ENCODE peak calls at places on chromosome 6, in nine cellular contexts. One of them, this sample, is unnamed.

GRCh38 chr6:101539510-101540245 is 146.2 kb downstream of the GRIK2 start:
- DNase-seq in AG10803: peak
- DNase-seq in A549: no peak
- DNase-seq in NCI-H1105: no peak
- DNase-seq in OCI-LY7: no peak
- DNase-seq in non-pigmented ciliary epithelial cell: peak
- DNase-seq in A172: no peak
- DNase-seq in cardiac fibroblast: peak
- DNase-seq in neural crest cell: no peak
- DNase-seq in this sample: no peak

GRCh38 chr6:72619883-72620696 is 1.8 kb upstream of the KCNQ5 start:
- DNase-seq in cardiac fibroblast: peak
- DNase-seq in A172: peak
- DNase-seq in NCI-H1105: no peak
- DNase-seq in OCI-LY7: peak
- DNase-seq in A549: no peak
- DNase-seq in non-pigmented ciliary epithelial cell: no peak
- DNase-seq in AG10803: peak
- DNase-seq in neural crest cell: peak
- DNase-seq in this sample: peak

GRCh38 chr6:1604347-1604990 is 5.2 kb upstream of the FOXC1 start:
- DNase-seq in AG10803: peak
- DNase-seq in neural crest cell: peak
- DNase-seq in cardiac fibroblast: peak
- DNase-seq in A172: no peak
- DNase-seq in non-pigmented ciliary epithelial cell: no peak
- DNase-seq in A549: peak
- DNase-seq in OCI-LY7: peak
- DNase-seq in NCI-H1105: peak
- DNase-seq in this sample: peak

GRCh38 chr6:82875573-82876185 is 190.0 kb downstream of the UBE3D start:
- DNase-seq in neural crest cell: no peak
- DNase-seq in non-pigmented ciliary epithelial cell: peak
- DNase-seq in A549: peak
- DNase-seq in OCI-LY7: no peak
- DNase-seq in AG10803: peak
- DNase-seq in A172: peak
- DNase-seq in cardiac fibroblast: peak
- DNase-seq in NCI-H1105: no peak
- DNase-seq in this sample: no peak

GRCh38 chr6:25017932-25018581 is 82.3 kb upstream of the RIPOR2 start:
- DNase-seq in neural crest cell: peak
- DNase-seq in AG10803: peak
- DNase-seq in non-pigmented ciliary epithelial cell: no peak
- DNase-seq in NCI-H1105: no peak
- DNase-seq in OCI-LY7: peak
- DNase-seq in A172: no peak
- DNase-seq in cardiac fibroblast: peak
- DNase-seq in A549: peak
- DNase-seq in this sample: peak

GRCh38 chr6:112956696-112957525 is 609.8 kb downstream of the RFPL4B start:
- DNase-seq in OCI-LY7: no peak
- DNase-seq in cardiac fibroblast: peak
- DNase-seq in A549: no peak
- DNase-seq in neural crest cell: no peak
- DNase-seq in A172: peak
- DNase-seq in NCI-H1105: no peak
- DNase-seq in AG10803: peak
- DNase-seq in non-pigmented ciliary epithelial cell: peak
- DNase-seq in this sample: no peak

GRCh38 chr6:93787841-93788240 is 368.5 kb upstream of the EPHA7 start:
- DNase-seq in non-pigmented ciliary epithelial cell: peak
- DNase-seq in neural crest cell: no peak
- DNase-seq in NCI-H1105: no peak
- DNase-seq in A549: no peak
- DNase-seq in cardiac fibroblast: peak
- DNase-seq in OCI-LY7: no peak
- DNase-seq in AG10803: no peak
- DNase-seq in A172: peak
- DNase-seq in this sample: no peak

GRCh38 chr6:41739041-41739440 is 3.6 kb upstream of the TFEB start:
- DNase-seq in OCI-LY7: no peak
- DNase-seq in A172: no peak
- DNase-seq in A549: no peak
- DNase-seq in non-pigmented ciliary epithelial cell: no peak
- DNase-seq in cardiac fibroblast: peak
- DNase-seq in AG10803: no peak
- DNase-seq in neural crest cell: no peak
- DNase-seq in NCI-H1105: no peak
- DNase-seq in this sample: no peak

GRCh38 chr6:5135783-5136376 is 50.7 kb downstream of the PPP1R3G start:
- DNase-seq in A549: peak
- DNase-seq in A172: peak
- DNase-seq in NCI-H1105: no peak
- DNase-seq in OCI-LY7: peak
- DNase-seq in non-pigmented ciliary epithelial cell: no peak
- DNase-seq in cardiac fibroblast: peak
- DNase-seq in neural crest cell: peak
- DNase-seq in AG10803: no peak
- DNase-seq in this sample: no peak

GRCh38 chr6:39508513-39508912 is 186.0 kb upstream of the KCNK16 start:
- DNase-seq in non-pigmented ciliary epithelial cell: no peak
- DNase-seq in NCI-H1105: no peak
- DNase-seq in neural crest cell: peak
- DNase-seq in cardiac fibroblast: no peak
- DNase-seq in AG10803: no peak
- DNase-seq in OCI-LY7: no peak
- DNase-seq in A172: no peak
- DNase-seq in A549: no peak
- DNase-seq in this sample: no peak

GRCh38 chr6:113047932-113048331 is 700.8 kb downstream of the RFPL4B start:
- DNase-seq in neural crest cell: no peak
- DNase-seq in A172: no peak
- DNase-seq in non-pigmented ciliary epithelial cell: no peak
- DNase-seq in NCI-H1105: no peak
- DNase-seq in OCI-LY7: no peak
- DNase-seq in AG10803: peak
- DNase-seq in cardiac fibroblast: no peak
- DNase-seq in A549: no peak
- DNase-seq in this sample: no peak

GRCh38 chr6:153503810-153504209 is 372.7 kb upstream of the RGS17 start:
- DNase-seq in OCI-LY7: peak
- DNase-seq in neural crest cell: no peak
- DNase-seq in A549: peak
- DNase-seq in non-pigmented ciliary epithelial cell: no peak
- DNase-seq in cardiac fibroblast: no peak
- DNase-seq in A172: peak
- DNase-seq in AG10803: no peak
- DNase-seq in NCI-H1105: no peak
- DNase-seq in this sample: no peak

GRCh38 chr6:136415351-136416005 is 125.8 kb upstream of the BCLAF1 start:
- DNase-seq in neural crest cell: no peak
- DNase-seq in OCI-LY7: no peak
- DNase-seq in A172: no peak
- DNase-seq in A549: no peak
- DNase-seq in non-pigmented ciliary epithelial cell: no peak
- DNase-seq in cardiac fibroblast: peak
- DNase-seq in NCI-H1105: no peak
- DNase-seq in AG10803: no peak
- DNase-seq in this sample: no peak

GRCh38 chr6:170098428-170099170 is 192.3 kb downstream of the DLL1 start:
- DNase-seq in NCI-H1105: no peak
- DNase-seq in neural crest cell: no peak
- DNase-seq in OCI-LY7: no peak
- DNase-seq in A172: no peak
- DNase-seq in AG10803: no peak
- DNase-seq in A549: no peak
- DNase-seq in cardiac fibroblast: no peak
- DNase-seq in non-pigmented ciliary epithelial cell: no peak
- DNase-seq in this sample: no peak

GRCh38 chr6:16003197-16003491 is 125.7 kb upstream of the MYLIP start:
- DNase-seq in non-pigmented ciliary epithelial cell: no peak
- DNase-seq in AG10803: no peak
- DNase-seq in A172: no peak
- DNase-seq in NCI-H1105: no peak
- DNase-seq in OCI-LY7: no peak
- DNase-seq in neural crest cell: no peak
- DNase-seq in cardiac fibroblast: no peak
- DNase-seq in A549: no peak
- DNase-seq in this sample: no peak

GRCh38 chr6:53513056-53513455 is 31.8 kb downstream of the GCLC start:
- DNase-seq in NCI-H1105: no peak
- DNase-seq in OCI-LY7: no peak
- DNase-seq in AG10803: no peak
- DNase-seq in non-pigmented ciliary epithelial cell: no peak
- DNase-seq in cardiac fibroblast: no peak
- DNase-seq in A172: no peak
- DNase-seq in neural crest cell: no peak
- DNase-seq in A549: no peak
- DNase-seq in this sample: no peak

This sample was measured in central memory CD4-positive, alpha-beta T cell.